ENCODE peak calls at places on chromosomes 2 and 18, in four cellular contexts. One of them, this sample, is unnamed.

GRCh38 chr2:213816583-213816982 is 532.3 kb downstream of the SPAG16 start:
- DNase-seq in mucosa of descending colon: no peak
- DNase-seq in stimulated activated CD4-positive, alpha-beta T cell treated with anti-CD3 and anti-CD28 coated beads, Interleukin-4, amount 100 ng/mL, for 24 hours: no peak
- DNase-seq in EL: no peak
- DNase-seq in this sample: no peak

GRCh38 chr2:164028764-164029534 is 293.1 kb upstream of the FIGN start:
- DNase-seq in EL: peak
- DNase-seq in mucosa of descending colon: no peak
- DNase-seq in stimulated activated CD4-positive, alpha-beta T cell treated with anti-CD3 and anti-CD28 coated beads, Interleukin-4, amount 100 ng/mL, for 24 hours: no peak
- DNase-seq in this sample: no peak

GRCh38 chr2:45554764-45555163 is 56.3 kb downstream of the SRBD1 start:
- DNase-seq in EL: peak
- DNase-seq in stimulated activated CD4-positive, alpha-beta T cell treated with anti-CD3 and anti-CD28 coated beads, Interleukin-4, amount 100 ng/mL, for 24 hours: no peak
- DNase-seq in mucosa of descending colon: no peak
- DNase-seq in this sample: peak

GRCh38 chr2:96832751-96833507 is 10.9 kb downstream of the ANKRD23 start:
- DNase-seq in stimulated activated CD4-positive, alpha-beta T cell treated with anti-CD3 and anti-CD28 coated beads, Interleukin-4, amount 100 ng/mL, for 24 hours: no peak
- DNase-seq in EL: peak
- DNase-seq in mucosa of descending colon: no peak
- DNase-seq in this sample: peak

GRCh38 chr2:236281423-236281822 is 17.2 kb upstream of the ASB18 start:
- DNase-seq in EL: no peak
- DNase-seq in stimulated activated CD4-positive, alpha-beta T cell treated with anti-CD3 and anti-CD28 coated beads, Interleukin-4, amount 100 ng/mL, for 24 hours: no peak
- DNase-seq in mucosa of descending colon: no peak
- DNase-seq in this sample: no peak

GRCh38 chr2:3647246-3647645 is 10.8 kb upstream of the ALLC start:
- DNase-seq in stimulated activated CD4-positive, alpha-beta T cell treated with anti-CD3 and anti-CD28 coated beads, Interleukin-4, amount 100 ng/mL, for 24 hours: no peak
- DNase-seq in EL: no peak
- DNase-seq in mucosa of descending colon: no peak
- DNase-seq in this sample: no peak

GRCh38 chr2:225558425-225558824 is 158.9 kb downstream of the NYAP2 start:
- DNase-seq in stimulated activated CD4-positive, alpha-beta T cell treated with anti-CD3 and anti-CD28 coated beads, Interleukin-4, amount 100 ng/mL, for 24 hours: no peak
- DNase-seq in mucosa of descending colon: no peak
- DNase-seq in EL: no peak
- DNase-seq in this sample: no peak

GRCh38 chr2:189164732-189165131 is 14.8 kb downstream of the COL5A2 start:
- DNase-seq in stimulated activated CD4-positive, alpha-beta T cell treated with anti-CD3 and anti-CD28 coated beads, Interleukin-4, amount 100 ng/mL, for 24 hours: no peak
- DNase-seq in mucosa of descending colon: no peak
- DNase-seq in EL: peak
- DNase-seq in this sample: peak

GRCh38 chr2:191740776-191741175 is 62.8 kb downstream of the NABP1 start:
- DNase-seq in stimulated activated CD4-positive, alpha-beta T cell treated with anti-CD3 and anti-CD28 coated beads, Interleukin-4, amount 100 ng/mL, for 24 hours: no peak
- DNase-seq in EL: no peak
- DNase-seq in mucosa of descending colon: no peak
- DNase-seq in this sample: no peak

GRCh38 chr2:148490840-148491439 is 153.6 kb upstream of the EPC2 start:
- DNase-seq in stimulated activated CD4-positive, alpha-beta T cell treated with anti-CD3 and anti-CD28 coated beads, Interleukin-4, amount 100 ng/mL, for 24 hours: no peak
- DNase-seq in EL: no peak
- DNase-seq in mucosa of descending colon: no peak
- DNase-seq in this sample: no peak

GRCh38 chr2:240142859-240143258 is 2.4 kb upstream of the OTOS start:
- DNase-seq in EL: no peak
- DNase-seq in stimulated activated CD4-positive, alpha-beta T cell treated with anti-CD3 and anti-CD28 coated beads, Interleukin-4, amount 100 ng/mL, for 24 hours: no peak
- DNase-seq in mucosa of descending colon: peak
- DNase-seq in this sample: no peak

GRCh38 chr2:9800975-9801723 is 42.1 kb upstream of the TAF1B start:
- DNase-seq in EL: peak
- DNase-seq in stimulated activated CD4-positive, alpha-beta T cell treated with anti-CD3 and anti-CD28 coated beads, Interleukin-4, amount 100 ng/mL, for 24 hours: peak
- DNase-seq in mucosa of descending colon: no peak
- DNase-seq in this sample: peak

GRCh38 chr18:76643199-76643598 is 148.2 kb upstream of the ZNF516 start:
- DNase-seq in mucosa of descending colon: no peak
- DNase-seq in EL: no peak
- DNase-seq in stimulated activated CD4-positive, alpha-beta T cell treated with anti-CD3 and anti-CD28 coated beads, Interleukin-4, amount 100 ng/mL, for 24 hours: no peak
- DNase-seq in this sample: no peak

GRCh38 chr2:188668017-188668663 is 306.0 kb upstream of the COL3A1 start:
- DNase-seq in stimulated activated CD4-positive, alpha-beta T cell treated with anti-CD3 and anti-CD28 coated beads, Interleukin-4, amount 100 ng/mL, for 24 hours: no peak
- DNase-seq in mucosa of descending colon: no peak
- DNase-seq in EL: peak
- DNase-seq in this sample: peak

GRCh38 chr2:241226723-241227634 is 38.5 kb downstream of the ANO7 start:
- DNase-seq in mucosa of descending colon: peak
- DNase-seq in EL: no peak
- DNase-seq in stimulated activated CD4-positive, alpha-beta T cell treated with anti-CD3 and anti-CD28 coated beads, Interleukin-4, amount 100 ng/mL, for 24 hours: no peak
- DNase-seq in this sample: no peak

GRCh38 chr2:37625781-37626548 is 45.5 kb downstream of the CDC42EP3 start:
- DNase-seq in EL: no peak
- DNase-seq in stimulated activated CD4-positive, alpha-beta T cell treated with anti-CD3 and anti-CD28 coated beads, Interleukin-4, amount 100 ng/mL, for 24 hours: peak
- DNase-seq in mucosa of descending colon: no peak
- DNase-seq in this sample: no peak

GRCh38 chr2:133485868-133486267 is 82.4 kb downstream of the NCKAP5 start:
- DNase-seq in mucosa of descending colon: no peak
- DNase-seq in EL: no peak
- DNase-seq in stimulated activated CD4-positive, alpha-beta T cell treated with anti-CD3 and anti-CD28 coated beads, Interleukin-4, amount 100 ng/mL, for 24 hours: no peak
- DNase-seq in this sample: no peak

GRCh38 chr18:37729715-37730114 is 164.1 kb upstream of the CELF4 start:
- DNase-seq in stimulated activated CD4-positive, alpha-beta T cell treated with anti-CD3 and anti-CD28 coated beads, Interleukin-4, amount 100 ng/mL, for 24 hours: no peak
- DNase-seq in mucosa of descending colon: no peak
- DNase-seq in EL: no peak
- DNase-seq in this sample: no peak

GRCh38 chr18:26457611-26458350 is 90.6 kb downstream of the KCTD1 start:
- DNase-seq in mucosa of descending colon: no peak
- DNase-seq in EL: no peak
- DNase-seq in stimulated activated CD4-positive, alpha-beta T cell treated with anti-CD3 and anti-CD28 coated beads, Interleukin-4, amount 100 ng/mL, for 24 hours: no peak
- DNase-seq in this sample: no peak

GRCh38 chr2:163735692-163736432 is at the start of gene FIGN:
- DNase-seq in EL: peak
- DNase-seq in stimulated activated CD4-positive, alpha-beta T cell treated with anti-CD3 and anti-CD28 coated beads, Interleukin-4, amount 100 ng/mL, for 24 hours: no peak
- DNase-seq in mucosa of descending colon: peak
- DNase-seq in this sample: peak

GRCh38 chr18:57833441-57834101 is 30.5 kb upstream of the ATP8B1 start:
- DNase-seq in stimulated activated CD4-positive, alpha-beta T cell treated with anti-CD3 and anti-CD28 coated beads, Interleukin-4, amount 100 ng/mL, for 24 hours: peak
- DNase-seq in mucosa of descending colon: no peak
- DNase-seq in EL: peak
- DNase-seq in this sample: peak

GRCh38 chr18:63138469-63139340 is 180.9 kb downstream of the BCL2 start:
- DNase-seq in mucosa of descending colon: no peak
- DNase-seq in EL: no peak
- DNase-seq in stimulated activated CD4-positive, alpha-beta T cell treated with anti-CD3 and anti-CD28 coated beads, Interleukin-4, amount 100 ng/mL, for 24 hours: peak
- DNase-seq in this sample: peak

GRCh38 chr2:121355488-121355887 is 70.5 kb upstream of the TFCP2L1 start:
- DNase-seq in mucosa of descending colon: peak
- DNase-seq in EL: no peak
- DNase-seq in stimulated activated CD4-positive, alpha-beta T cell treated with anti-CD3 and anti-CD28 coated beads, Interleukin-4, amount 100 ng/mL, for 24 hours: no peak
- DNase-seq in this sample: no peak

GRCh38 chr2:205012961-205013360 is 467.7 kb downstream of the PARD3B start:
- DNase-seq in EL: no peak
- DNase-seq in stimulated activated CD4-positive, alpha-beta T cell treated with anti-CD3 and anti-CD28 coated beads, Interleukin-4, amount 100 ng/mL, for 24 hours: no peak
- DNase-seq in mucosa of descending colon: no peak
- DNase-seq in this sample: no peak

GRCh38 chr2:71327916-71328315 is 3.7 kb upstream of the ZNF638 start:
- DNase-seq in mucosa of descending colon: peak
- DNase-seq in EL: no peak
- DNase-seq in stimulated activated CD4-positive, alpha-beta T cell treated with anti-CD3 and anti-CD28 coated beads, Interleukin-4, amount 100 ng/mL, for 24 hours: no peak
- DNase-seq in this sample: no peak

GRCh38 chr2:106175084-106175850 is 18.8 kb downstream of the UXS1 start:
- DNase-seq in EL: no peak
- DNase-seq in mucosa of descending colon: no peak
- DNase-seq in stimulated activated CD4-positive, alpha-beta T cell treated with anti-CD3 and anti-CD28 coated beads, Interleukin-4, amount 100 ng/mL, for 24 hours: no peak
- DNase-seq in this sample: no peak

GRCh38 chr2:101479810-101480209 is 4.9 kb upstream of the RFX8 start:
- DNase-seq in mucosa of descending colon: no peak
- DNase-seq in EL: no peak
- DNase-seq in stimulated activated CD4-positive, alpha-beta T cell treated with anti-CD3 and anti-CD28 coated beads, Interleukin-4, amount 100 ng/mL, for 24 hours: no peak
- DNase-seq in this sample: no peak

GRCh38 chr18:39057423-39058057 is 1491.9 kb upstream of the CELF4 start:
- DNase-seq in stimulated activated CD4-positive, alpha-beta T cell treated with anti-CD3 and anti-CD28 coated beads, Interleukin-4, amount 100 ng/mL, for 24 hours: no peak
- DNase-seq in EL: peak
- DNase-seq in mucosa of descending colon: no peak
- DNase-seq in this sample: peak

GRCh38 chr18:44851806-44852205 is 171.1 kb downstream of the SETBP1 start:
- DNase-seq in mucosa of descending colon: no peak
- DNase-seq in EL: no peak
- DNase-seq in stimulated activated CD4-positive, alpha-beta T cell treated with anti-CD3 and anti-CD28 coated beads, Interleukin-4, amount 100 ng/mL, for 24 hours: no peak
- DNase-seq in this sample: no peak

GRCh38 chr18:72828601-72829000 is 39.2 kb downstream of the NETO1 start:
- DNase-seq in mucosa of descending colon: no peak
- DNase-seq in stimulated activated CD4-positive, alpha-beta T cell treated with anti-CD3 and anti-CD28 coated beads, Interleukin-4, amount 100 ng/mL, for 24 hours: no peak
- DNase-seq in EL: no peak
- DNase-seq in this sample: no peak

GRCh38 chr18:68734311-68734710 is 19.4 kb upstream of the TMX3 start:
- DNase-seq in EL: peak
- DNase-seq in stimulated activated CD4-positive, alpha-beta T cell treated with anti-CD3 and anti-CD28 coated beads, Interleukin-4, amount 100 ng/mL, for 24 hours: no peak
- DNase-seq in mucosa of descending colon: no peak
- DNase-seq in this sample: peak

GRCh38 chr2:32977228-32977758 is 30.5 kb downstream of the LTBP1 start:
- DNase-seq in stimulated activated CD4-positive, alpha-beta T cell treated with anti-CD3 and anti-CD28 coated beads, Interleukin-4, amount 100 ng/mL, for 24 hours: no peak
- DNase-seq in mucosa of descending colon: peak
- DNase-seq in EL: no peak
- DNase-seq in this sample: no peak

GRCh38 chr18:42092848-42093247 is 137.8 kb downstream of the PIK3C3 start:
- DNase-seq in mucosa of descending colon: no peak
- DNase-seq in stimulated activated CD4-positive, alpha-beta T cell treated with anti-CD3 and anti-CD28 coated beads, Interleukin-4, amount 100 ng/mL, for 24 hours: no peak
- DNase-seq in EL: no peak
- DNase-seq in this sample: no peak

GRCh38 chr2:20226152-20226545 is 1.2 kb upstream of the SDC1 start:
- DNase-seq in stimulated activated CD4-positive, alpha-beta T cell treated with anti-CD3 and anti-CD28 coated beads, Interleukin-4, amount 100 ng/mL, for 24 hours: no peak
- DNase-seq in mucosa of descending colon: no peak
- DNase-seq in EL: no peak
- DNase-seq in this sample: no peak

GRCh38 chr2:42230891-42231290 is 61.7 kb downstream of the EML4 start:
- DNase-seq in stimulated activated CD4-positive, alpha-beta T cell treated with anti-CD3 and anti-CD28 coated beads, Interleukin-4, amount 100 ng/mL, for 24 hours: no peak
- DNase-seq in EL: no peak
- DNase-seq in mucosa of descending colon: no peak
- DNase-seq in this sample: no peak

GRCh38 chr2:19881221-19881620 is 20.6 kb downstream of the TTC32 start:
- DNase-seq in EL: no peak
- DNase-seq in mucosa of descending colon: no peak
- DNase-seq in stimulated activated CD4-positive, alpha-beta T cell treated with anti-CD3 and anti-CD28 coated beads, Interleukin-4, amount 100 ng/mL, for 24 hours: no peak
- DNase-seq in this sample: no peak

This sample was measured in foreskin fibroblast.